ENCODE peak calls at places on chromosomes 16 and 17, in five cellular contexts. A is heart left ventricle; Y is cardiac fibroblast; E is skeletal muscle cell; G is CD4-positive, CD25-positive, alpha-beta regulatory T cell. F is an unnamed sample.

GRCh38 chr16:21167929-21168602 is 9.6 kb downstream of the LDAF1 start:
- DNase-seq in E (no peak), A (no peak), G (no peak), Y (no peak), F (no peak)

GRCh38 chr17:3843935-3844516 is 2.0 kb downstream of the NCBP3 start:
- DNase-seq in G (no peak), E (no peak), Y (peak; percentile 46), A (no peak), F (no peak)

GRCh38 chr17:4728124-4728523 is 3.1 kb upstream of the MED11 start:
- DNase-seq in G (no peak), Y (no peak), E (no peak), A (no peak), F (no peak)

GRCh38 chr17:83175551-83176271 is 96.3 kb downstream of the METRNL start:
- DNase-seq in E (no peak), Y (no peak), A (peak; percentile 5), G (no peak), F (no peak)

GRCh38 chr17:15260376-15261062 is 4.6 kb downstream of the PMP22 start:
- DNase-seq in A (peak; percentile 92), Y (peak; percentile 83), G (peak; percentile 8), E (peak; percentile 62), F (peak; percentile 97)

GRCh38 chr16:80883159-80883642 is 78.8 kb upstream of the CDYL2 start:
- DNase-seq in E (no peak), G (no peak), Y (no peak), A (no peak), F (no peak)

GRCh38 chr17:80026359-80027042 is 9.2 kb downstream of the TBC1D16 start:
- DNase-seq in A (no peak), Y (no peak), G (no peak), E (no peak), F (no peak)

GRCh38 chr17:76683011-76683755 is 27.6 kb downstream of the MXRA7 start:
- DNase-seq in A (no peak), Y (no peak), E (no peak), G (no peak), F (no peak)

GRCh38 chr17:81401727-81402529 is 6.7 kb downstream of the BAHCC1 start:
- DNase-seq in Y (peak; percentile 74), G (no peak), E (no peak), A (no peak), F (peak; percentile 77)

GRCh38 chr17:38636054-38636453 is 30.3 kb upstream of the SRCIN1 start:
- DNase-seq in Y (no peak), A (no peak), G (no peak), E (no peak), F (no peak)

GRCh38 chr17:21039839-21040575 is 2.8 kb downstream of the USP22 start:
- DNase-seq in G (peak; percentile 10), E (no peak), Y (peak; percentile 65), A (no peak), F (peak; percentile 82)

GRCh38 chr16:86761117-86761971 is 183.0 kb downstream of the FOXL1 start:
- DNase-seq in G (no peak), Y (peak; percentile 82), A (peak; percentile 64), E (no peak), F (peak; percentile 86)

GRCh38 chr17:12983986-12984932 is 33.6 kb downstream of the ELAC2 start:
- DNase-seq in A (peak; percentile 61), G (no peak), Y (peak; percentile 86), E (peak; percentile 91), F (peak; percentile 83)

GRCh38 chr17:42135664-42136653 is 13.4 kb downstream of the HSPB9 start:
- DNase-seq in Y (peak; percentile 83), A (peak; percentile 77), E (no peak), G (no peak), F (peak; percentile 85)

GRCh38 chr16:52069866-52070265 is 477.1 kb downstream of the TOX3 start:
- DNase-seq in Y (peak; percentile 11), A (no peak), G (no peak), E (no peak), F (no peak)

GRCh38 chr16:70553175-70553574 is 29.6 kb downstream of the SF3B3 start:
- DNase-seq in G (no peak), E (peak; percentile 23), Y (peak; percentile 66), A (no peak), F (no peak)

GRCh38 chr17:2814499-2815341 is 18.5 kb downstream of the RAP1GAP2 start:
- DNase-seq in Y (no peak), E (no peak), G (peak; percentile 88), A (no peak), F (no peak)

GRCh38 chr17:29613371-29613837 is 9.3 kb downstream of the CORO6 start:
- DNase-seq in G (peak; percentile 88), E (peak; percentile 56), A (peak; percentile 95), Y (peak; percentile 90), F (peak; percentile 99)

GRCh38 chr16:79386299-79386698 is 214.2 kb downstream of the MAF start:
- DNase-seq in G (no peak), A (no peak), E (no peak), Y (no peak), F (no peak)

GRCh38 chr17:75404223-75404738 is 1.2 kb downstream of the GRB2 start:
- DNase-seq in E (peak; percentile 45), A (peak; percentile 61), G (peak; percentile 35), Y (peak; percentile 85), F (peak; percentile 81)

GRCh38 chr17:31452101-31452500 is 60.6 kb downstream of the RAB11FIP4 start:
- DNase-seq in Y (peak; percentile 11), E (no peak), G (no peak), A (no peak), F (no peak)

GRCh38 chr17:76135810-76136188 is 5.2 kb downstream of the FOXJ1 start:
- DNase-seq in A (no peak), G (no peak), E (no peak), Y (no peak), F (no peak)

GRCh38 chr17:81120695-81121621 is 44.3 kb upstream of the PVALEF start:
- DNase-seq in G (no peak), A (no peak), E (no peak), Y (no peak), F (no peak)

GRCh38 chr17:82598256-82599011 is 49.8 kb downstream of the WDR45B start:
- DNase-seq in Y (peak; percentile 79), G (no peak), A (no peak), E (no peak), F (peak; percentile 39)

GRCh38 chr16:2968368-2968737 is 795 bp upstream of the PAQR4 start:
- DNase-seq in G (no peak), Y (no peak), A (no peak), E (no peak), F (no peak)

GRCh38 chr16:65994305-65994704 is 372.2 kb upstream of the CDH5 start:
- DNase-seq in G (no peak), Y (no peak), E (peak; percentile 11), A (no peak), F (no peak)

GRCh38 chr17:72545756-72546155 is 424.9 kb downstream of the SOX9 start:
- DNase-seq in A (no peak), E (no peak), G (no peak), Y (peak; percentile 37), F (no peak)

GRCh38 chr17:48374650-48375230 is 55.3 kb downstream of the SKAP1 start:
- DNase-seq in G (no peak), Y (no peak), A (no peak), E (no peak), F (no peak)

GRCh38 chr16:12728471-12728870 is 75.2 kb downstream of the CPPED1 start:
- DNase-seq in G (no peak), A (no peak), Y (no peak), E (no peak), F (no peak)

GRCh38 chr16:88645941-88646340 is 4.9 kb downstream of the CYBA start:
- DNase-seq in E (no peak), G (no peak), A (no peak), Y (no peak), F (peak; percentile 63)

GRCh38 chr17:64622931-64623654 is 39.0 kb downstream of the SMURF2 start:
- DNase-seq in Y (peak; percentile 91), G (no peak), E (peak; percentile 49), A (no peak), F (no peak)

GRCh38 chr16:12819126-12820117 is 15.7 kb upstream of the CPPED1 start:
- DNase-seq in G (peak; percentile 55), A (peak; percentile 61), Y (peak; percentile 68), E (no peak), F (peak; percentile 79)

DNA sequence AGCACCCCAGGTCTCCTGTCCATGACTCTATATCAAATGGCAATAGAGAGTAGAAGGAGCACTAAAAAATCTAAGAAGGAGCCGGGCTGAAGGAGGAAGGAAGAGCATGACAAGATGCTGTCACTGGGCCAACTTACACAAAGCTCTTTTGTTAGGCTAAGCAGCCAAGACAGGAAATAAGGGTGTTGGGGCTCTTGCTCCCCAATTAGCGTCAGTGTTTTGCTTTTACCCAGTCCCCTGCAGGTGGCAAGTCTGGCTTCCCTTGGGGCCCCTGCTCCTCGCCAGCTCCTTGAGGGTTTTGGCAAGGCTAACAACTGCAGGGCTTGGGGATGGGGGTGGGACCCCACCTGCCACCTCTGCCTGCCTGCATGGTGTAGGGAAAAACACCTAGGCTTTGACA is 120.5 kb downstream of the CCT6B start:
- DNase-seq in A (no peak), E (no peak), G (no peak), Y (no peak), F (no peak)
- H3K4me3 ChIP-seq in A (no peak overlapping the region), E (no peak overlapping the region), G (no peak overlapping the region), Y (no peak overlapping the region), F (no peak overlapping the region)

DNA sequence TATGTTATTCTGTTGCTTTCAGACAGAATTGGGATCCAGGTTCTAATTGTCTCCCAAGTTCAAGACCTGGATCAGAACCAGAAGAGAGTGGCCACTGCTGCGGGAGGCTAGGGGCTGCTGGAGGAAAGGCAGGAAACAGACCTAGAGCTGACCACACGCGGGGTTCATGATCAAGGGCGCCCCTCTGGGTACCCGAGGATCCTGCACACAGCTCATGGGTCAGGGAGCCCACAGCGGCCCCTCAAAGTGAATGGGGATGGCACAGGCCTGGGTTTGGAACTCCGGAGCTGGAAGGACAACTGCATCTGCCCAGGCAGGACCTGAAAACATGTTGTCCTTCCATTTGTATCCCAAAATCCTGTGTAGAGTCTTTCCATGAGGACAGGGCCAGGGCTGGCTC is 107.0 kb downstream of the RMI2 start:
- DNase-seq in Y (no peak), E (no peak), G (no peak), A (no peak), F (no peak)
- H3K4me3 ChIP-seq in Y (no peak overlapping the region), E (no peak overlapping the region), G (no peak overlapping the region), A (no peak overlapping the region), F (no peak overlapping the region)

DNA sequence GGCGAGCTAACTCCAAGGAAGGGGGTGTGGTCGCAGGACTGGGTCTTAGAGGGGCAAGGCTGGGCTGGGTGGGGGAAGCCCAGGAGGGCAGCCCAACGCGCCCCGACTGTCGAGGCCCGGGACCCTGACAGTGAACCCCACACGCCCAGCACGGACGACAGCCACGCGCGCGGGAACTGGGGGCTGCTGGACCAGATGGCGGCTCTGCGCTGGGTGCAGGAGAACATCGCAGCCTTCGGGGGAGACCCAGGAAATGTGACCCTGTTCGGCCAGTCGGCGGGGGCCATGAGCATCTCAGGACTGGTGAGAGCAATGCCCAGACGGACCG is 12.7 kb downstream of the CES4A start:
- DNase-seq in E (no peak), A (no peak), Y (no peak), G (no peak), F (no peak)
- H3K4me3 ChIP-seq in E (peak overlapping the region; percentile 38), A (peak overlapping the region; percentile 64), Y (peak overlapping the region; percentile 22), G (peak overlapping the region; percentile 19), F (peak overlapping the region; percentile 51)

DNA sequence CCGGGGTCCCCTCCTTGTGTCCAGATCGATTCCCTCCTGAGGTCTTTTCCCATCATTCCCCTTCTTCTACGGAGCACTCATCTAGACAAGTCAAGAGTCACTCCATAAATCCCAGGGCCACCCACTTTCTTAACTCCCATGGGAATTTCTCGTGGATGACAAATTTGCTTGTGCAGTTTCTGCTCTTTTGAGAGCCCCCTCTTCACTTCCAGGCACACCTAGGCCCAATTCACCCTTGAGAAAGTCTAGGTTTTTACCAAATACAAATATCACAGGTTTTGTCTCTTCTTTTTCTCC is 522 bp upstream of the POLDIP2 start:
- DNase-seq in G (no peak), Y (no peak), E (no peak), A (no peak), F (no peak)
- H3K4me3 ChIP-seq in G (peak overlapping the region; percentile 95), Y (peak overlapping the region; percentile 90), E (peak overlapping the region; percentile 70), A (peak overlapping the region; percentile 85), F (peak overlapping the region; percentile 92)